ENCODE peak calls at places on chromosome 6, in four cellular contexts. One of them, this sample, is unnamed.

GRCh38 chr6:148907573-148907972 is 160.7 kb downstream of the UST start:
- DNase-seq in cerebellum: no peak
- DNase-seq in upper lobe of right lung: no peak
- DNase-seq in RCC 7860: no peak
- DNase-seq in this sample: no peak

GRCh38 chr6:32665621-32666140 is 776 bp downstream of the HLA-DQB1 start:
- DNase-seq in cerebellum: no peak
- DNase-seq in upper lobe of right lung: no peak
- DNase-seq in RCC 7860: no peak
- DNase-seq in this sample: no peak

GRCh38 chr6:4554645-4555044 is 221.6 kb upstream of the CDYL start:
- DNase-seq in cerebellum: no peak
- DNase-seq in upper lobe of right lung: no peak
- DNase-seq in RCC 7860: no peak
- DNase-seq in this sample: no peak

GRCh38 chr6:2433686-2434085 is 188.3 kb upstream of the GMDS start:
- DNase-seq in cerebellum: no peak
- DNase-seq in upper lobe of right lung: no peak
- DNase-seq in RCC 7860: no peak
- DNase-seq in this sample: no peak

GRCh38 chr6:170024940-170025339 is 265.9 kb downstream of the DLL1 start:
- DNase-seq in cerebellum: no peak
- DNase-seq in upper lobe of right lung: no peak
- DNase-seq in RCC 7860: no peak
- DNase-seq in this sample: no peak

GRCh38 chr6:34146801-34147592 is 1.1 kb upstream of the GRM4 start:
- DNase-seq in cerebellum: peak; percentile 70
- DNase-seq in upper lobe of right lung: peak; percentile 32
- DNase-seq in RCC 7860: peak; percentile 26
- DNase-seq in this sample: peak; percentile 14

GRCh38 chr6:169411296-169411695 is 157.7 kb upstream of the THBS2 start:
- DNase-seq in cerebellum: no peak
- DNase-seq in upper lobe of right lung: no peak
- DNase-seq in RCC 7860: no peak
- DNase-seq in this sample: no peak

GRCh38 chr6:110524305-110524704 is 47.9 kb upstream of the SLC22A16 start:
- DNase-seq in cerebellum: no peak
- DNase-seq in upper lobe of right lung: no peak
- DNase-seq in RCC 7860: no peak
- DNase-seq in this sample: no peak

GRCh38 chr6:113909224-113909856 is 52.2 kb downstream of the MARCKS start:
- DNase-seq in cerebellum: peak; percentile 57
- DNase-seq in upper lobe of right lung: no peak
- DNase-seq in RCC 7860: peak; percentile 33
- DNase-seq in this sample: peak; percentile 24

GRCh38 chr6:16751251-16751946 is 9.9 kb downstream of the ATXN1 start:
- DNase-seq in cerebellum: no peak
- DNase-seq in upper lobe of right lung: no peak
- DNase-seq in RCC 7860: no peak
- DNase-seq in this sample: no peak

GRCh38 chr6:55943329-55943728 is 67.9 kb upstream of the BMP5 start:
- DNase-seq in cerebellum: no peak
- DNase-seq in upper lobe of right lung: no peak
- DNase-seq in RCC 7860: peak; percentile 23
- DNase-seq in this sample: no peak

GRCh38 chr6:15026832-15027231 is 219.0 kb upstream of the JARID2 start:
- DNase-seq in cerebellum: no peak
- DNase-seq in upper lobe of right lung: no peak
- DNase-seq in RCC 7860: peak; percentile 13
- DNase-seq in this sample: no peak

GRCh38 chr6:96066376-96066775 is 50.6 kb downstream of the FUT9 start:
- DNase-seq in cerebellum: no peak
- DNase-seq in upper lobe of right lung: no peak
- DNase-seq in RCC 7860: no peak
- DNase-seq in this sample: no peak

GRCh38 chr6:111812080-111813038 is 60.9 kb downstream of the FYN start:
- DNase-seq in cerebellum: no peak
- DNase-seq in upper lobe of right lung: no peak
- DNase-seq in RCC 7860: peak; percentile 74
- DNase-seq in this sample: no peak

GRCh38 chr6:138576303-138576702 is 77.0 kb upstream of the NHSL1 start:
- DNase-seq in cerebellum: no peak
- DNase-seq in upper lobe of right lung: no peak
- DNase-seq in RCC 7860: no peak
- DNase-seq in this sample: peak; percentile 71

GRCh38 chr6:37965964-37966676 is 146.6 kb downstream of the ZFAND3 start:
- DNase-seq in cerebellum: no peak
- DNase-seq in upper lobe of right lung: no peak
- DNase-seq in RCC 7860: peak; percentile 79
- DNase-seq in this sample: no peak

GRCh38 chr6:136739501-136739900 is 52.8 kb downstream of the MAP3K5 start:
- DNase-seq in cerebellum: no peak
- DNase-seq in upper lobe of right lung: no peak
- DNase-seq in RCC 7860: no peak
- DNase-seq in this sample: no peak

GRCh38 chr6:165825416-165825815 is 162.4 kb upstream of the PDE10A start:
- DNase-seq in cerebellum: no peak
- DNase-seq in upper lobe of right lung: no peak
- DNase-seq in RCC 7860: no peak
- DNase-seq in this sample: no peak

This sample was measured in NCI-H446 treated with DMSO at 0.1 percent for 48 hours.